ENCODE peak calls at places on chromosomes 12 and 14, in five cellular contexts. L is A549, T is HepG2, M is IMR-90, E is K562. K is an unnamed sample.

GRCh38 chr12:10249690-10250455 is 37.2 kb downstream of the GABARAPL1 start:
- DNase-seq in L (no peak), T (no peak), M (no peak), E (no peak), K (no peak)

GRCh38 chr12:39722511-39722910 is 102.9 kb upstream of the ABCD2 start:
- DNase-seq in L (no peak), T (no peak), M (no peak), E (no peak), K (no peak)

GRCh38 chr14:28765907-28766504 is 581 bp upstream of the FOXG1 start:
- DNase-seq in L (no peak), T (no peak), M (no peak), E (peak), K (peak)

GRCh38 chr12:33223956-33224355 is 215.7 kb downstream of the SYT10 start:
- DNase-seq in L (no peak), T (no peak), M (no peak), E (no peak), K (no peak)

GRCh38 chr14:37142835-37143499 is 29.4 kb downstream of the SLC25A21 start:
- DNase-seq in L (no peak), T (peak), M (peak), E (no peak), K (no peak)

GRCh38 chr12:26523708-26524150 is 309.3 kb downstream of the ITPR2 start:
- DNase-seq in L (no peak), T (no peak), M (peak), E (no peak), K (peak)

GRCh38 chr14:54747616-54748015 is 155.0 kb downstream of the GCH1 start:
- DNase-seq in L (no peak), T (no peak), M (no peak), E (no peak), K (no peak)

GRCh38 chr14:102776761-102777710 is at the start of gene TRAF3:
- DNase-seq in L (peak), T (no peak), M (peak), E (peak), K (peak)

GRCh38 chr14:51862839-51863235 is 2.4 kb downstream of the GNG2 start:
- DNase-seq in L (no peak), T (no peak), M (peak), E (no peak), K (no peak)

GRCh38 chr12:132341318-132342050 is 12.1 kb upstream of the GALNT9 start:
- DNase-seq in L (no peak), T (no peak), M (no peak), E (no peak), K (no peak)

GRCh38 chr12:52976574-52977071 is 27.7 kb downstream of the KRT18 start:
- DNase-seq in L (no peak), T (no peak), M (peak), E (no peak), K (no peak)

DNA sequence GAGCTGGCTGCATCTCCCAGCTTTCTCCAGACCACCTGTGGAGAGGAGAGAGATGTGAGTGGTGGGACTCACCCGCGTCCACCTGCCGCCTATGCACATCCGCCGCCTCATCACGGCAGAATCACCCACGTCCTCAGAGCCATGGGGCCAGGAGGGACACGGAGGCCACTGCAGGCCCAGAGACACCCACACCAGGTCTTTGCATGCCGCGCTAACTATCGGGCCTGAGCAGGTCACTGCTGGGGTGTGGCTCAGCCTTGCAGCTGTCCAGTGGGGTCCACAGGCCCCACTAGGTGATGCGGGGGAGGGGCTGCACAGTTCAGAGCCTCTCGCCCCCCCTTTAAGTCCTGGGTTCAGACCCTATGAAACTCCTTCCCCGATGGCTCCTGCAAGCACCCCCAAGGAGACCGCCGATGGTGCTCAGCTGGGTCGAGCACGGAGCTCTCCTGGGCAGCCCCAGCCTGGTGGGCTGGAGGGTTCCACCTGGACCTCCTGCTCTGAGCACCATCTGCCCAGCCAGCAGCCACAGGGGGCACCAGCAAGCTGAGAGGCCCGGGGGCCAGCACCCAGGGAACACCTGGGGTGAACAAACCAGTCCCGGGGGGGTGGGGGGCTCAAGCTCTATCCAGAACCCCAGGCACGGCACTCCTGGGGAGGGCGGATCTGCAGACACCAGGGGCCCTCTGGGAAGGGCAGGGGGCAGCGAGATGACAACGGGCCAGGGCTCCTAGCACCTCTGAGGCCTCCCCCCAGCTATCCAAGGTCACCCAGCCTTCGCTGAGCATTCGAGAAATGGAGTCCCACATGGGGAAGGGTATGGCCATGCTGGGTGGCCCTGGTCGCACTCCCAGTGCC is 34.3 kb downstream of the CCNK start:
- DNase-seq in L (no peak), T (no peak), M (no peak), E (no peak), K (peak)
- TF ChIP-seq SMC3 in L (no peak), T (no peak), M (no peak), E (no peak), K (no peak)

GRCh38 chr12:57548488-57548887 is 1.4 kb upstream of the KIF5A start:
- DNase-seq in L (no peak), T (no peak), M (no peak), E (no peak), K (no peak)

GRCh38 chr12:57550628-57551549 is 1.0 kb downstream of the KIF5A start:
- DNase-seq in L (no peak), T (no peak), M (no peak), E (no peak), K (no peak)

GRCh38 chr12:57549203-57549908 is 488 bp upstream of the KIF5A start:
- DNase-seq in L (no peak), T (no peak), M (no peak), E (no peak), K (no peak)

GRCh38 chr12:57551637-57552305 is 1.9 kb downstream of the KIF5A start:
- DNase-seq in L (no peak), T (no peak), M (no peak), E (no peak), K (no peak)

GRCh38 chr12:57549909-57550627 is at the start of gene KIF5A:
- DNase-seq in L (peak), T (no peak), M (no peak), E (peak), K (peak)
- TF ChIP-seq SMC3 in L (no peak), T (no peak), M (no peak), E (no peak), K (no peak)

GRCh38 chr14:56995010-56995409 is 184.7 kb upstream of the OTX2 start:
- DNase-seq in L (no peak), T (peak), M (no peak), E (no peak), K (no peak)
- TF ChIP-seq SMC3 in L (no peak), T (no peak), M (no peak), E (no peak), K (no peak)

DNA sequence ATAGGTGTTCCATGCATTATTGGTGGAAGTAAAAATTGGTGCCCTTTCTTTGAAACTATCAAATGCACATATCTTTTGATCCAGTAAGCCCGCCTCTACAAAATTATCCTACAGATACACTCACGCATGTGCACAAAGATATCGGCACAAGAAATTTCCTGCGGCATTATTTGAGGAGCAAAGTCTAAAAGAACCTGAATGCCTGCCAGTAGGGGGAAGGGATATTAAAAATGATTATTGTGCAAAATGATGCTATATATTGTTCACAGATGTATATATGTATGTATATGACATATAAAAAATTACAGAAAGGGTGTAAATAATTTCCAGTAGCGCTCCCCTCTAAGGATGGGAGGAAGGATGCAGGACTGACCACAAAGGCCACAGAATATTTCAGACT is 24.7 kb upstream of the ADIPOR2 start:
- DNase-seq in L (no peak), T (peak), M (no peak), E (no peak), K (no peak)
- TF ChIP-seq SMC3 in L (no peak), T (no peak), M (no peak), E (no peak), K (no peak)

K was measured in SK-N-SH.